ENCODE peak calls at places on chromosomes 12 and 14, in four cellular contexts. O, Z, Y and M are unnamed samples.

GRCh38 chr12:33322519-33322918 is 117.1 kb downstream of the SYT10 start:
- DNase-seq in O (no peak), Z (no peak), Y (no peak), M (no peak)

GRCh38 chr14:88426271-88426670 is 40.8 kb downstream of the SPATA7 start:
- DNase-seq in O (no peak), Z (no peak), Y (no peak), M (no peak)

GRCh38 chr12:113781415-113782198 is 184.5 kb downstream of the RBM19 start:
- DNase-seq in O (no peak), Z (no peak), Y (no peak), M (no peak)

GRCh38 chr12:119406322-119406721 is 71.8 kb downstream of the CCDC60 start:
- DNase-seq in O (no peak), Z (no peak), Y (no peak), M (no peak)

GRCh38 chr12:100266163-100266801 is 597 bp downstream of the DEPDC4 start:
- DNase-seq in O (no peak), Z (no peak), Y (no peak), M (no peak)

GRCh38 chr14:21093769-21094681 is 4.4 kb downstream of the ZNF219 start:
- DNase-seq in O (no peak), Z (no peak), Y (no peak), M (no peak)

GRCh38 chr12:85156569-85156968 is 120.4 kb downstream of the LRRIQ1 start:
- DNase-seq in O (no peak), Z (no peak), Y (no peak), M (no peak)

GRCh38 chr12:262817-263216 is at the start of gene SLC6A13:
- DNase-seq in O (no peak), Z (no peak), Y (no peak), M (no peak)

GRCh38 chr14:89652352-89652751 is 235.3 kb upstream of the FOXN3 start:
- DNase-seq in O (no peak), Z (no peak), Y (no peak), M (no peak)

GRCh38 chr14:44846232-44846824 is 115.4 kb downstream of the KLHL28 start:
- DNase-seq in O (no peak), Z (peak), Y (no peak), M (no peak)

GRCh38 chr14:104110491-104111209 is 25.1 kb downstream of the ASPG start:
- DNase-seq in O (no peak), Z (no peak), Y (no peak), M (no peak)

GRCh38 chr14:65879218-65880009 is 466.9 kb downstream of the FUT8 start:
- DNase-seq in O (no peak), Z (peak), Y (no peak), M (no peak)

GRCh38 chr14:94203473-94204210 is 29.5 kb downstream of the PPP4R4 start:
- DNase-seq in O (no peak), Z (no peak), Y (no peak), M (no peak)

GRCh38 chr12:107564946-107565345 is 120.7 kb upstream of the PWP1 start:
- DNase-seq in O (no peak), Z (no peak), Y (no peak), M (no peak)

GRCh38 chr14:77024171-77024627 is 4.3 kb downstream of the IRF2BPL start:
- DNase-seq in O (no peak), Z (no peak), Y (peak), M (no peak)

GRCh38 chr12:17283563-17283962 is 677.6 kb upstream of the LMO3 start:
- DNase-seq in O (no peak), Z (no peak), Y (no peak), M (no peak)

GRCh38 chr14:104977681-104978647 is at the start of gene AHNAK2:
- DNase-seq in O (no peak), Z (peak), Y (peak), M (peak)

GRCh38 chr12:23810327-23810902 is 139.1 kb downstream of the SOX5 start:
- DNase-seq in O (no peak), Z (no peak), Y (peak), M (no peak)

GRCh38 chr12:62879691-62880090 is 55.3 kb downstream of the PPM1H start:
- DNase-seq in O (no peak), Z (no peak), Y (no peak), M (no peak)

GRCh38 chr14:103698380-103699260 is 16.6 kb downstream of the XRCC3 start:
- DNase-seq in O (no peak), Z (peak), Y (peak), M (no peak)

GRCh38 chr14:67510836-67511235 is 22.3 kb upstream of the PLEKHH1 start:
- DNase-seq in O (no peak), Z (no peak), Y (no peak), M (no peak)

GRCh38 chr14:95547626-95548327 is 12.9 kb downstream of the GLRX5 start:
- DNase-seq in O (no peak), Z (peak), Y (no peak), M (no peak)

GRCh38 chr14:69049675-69050074 is 70.6 kb upstream of the ACTN1 start:
- DNase-seq in O (peak), Z (no peak), Y (no peak), M (no peak)

GRCh38 chr12:49548822-49549648 is 10.2 kb downstream of the KCNH3 start:
- DNase-seq in O (no peak), Z (no peak), Y (no peak), M (no peak)

GRCh38 chr12:89975578-89975977 is 266.9 kb upstream of the ATP2B1 start:
- DNase-seq in O (no peak), Z (no peak), Y (no peak), M (no peak)

GRCh38 chr14:74579447-74580274 is 32.4 kb downstream of the LTBP2 start:
- DNase-seq in O (no peak), Z (peak), Y (no peak), M (no peak)

GRCh38 chr12:11986165-11986564 is 84.6 kb upstream of the BCL2L14 start:
- DNase-seq in O (no peak), Z (no peak), Y (no peak), M (no peak)

GRCh38 chr12:15636060-15636890 is 152.9 kb downstream of the EPS8 start:
- DNase-seq in O (no peak), Z (no peak), Y (no peak), M (no peak)

GRCh38 chr12:15634010-15634676 is 155.0 kb downstream of the EPS8 start:
- DNase-seq in O (no peak), Z (no peak), Y (no peak), M (no peak)

GRCh38 chr12:15631007-15631715 is 158.0 kb downstream of the EPS8 start:
- DNase-seq in O (no peak), Z (no peak), Y (no peak), M (no peak)

GRCh38 chr12:15632708-15633107 is 156.5 kb downstream of the EPS8 start:
- DNase-seq in O (no peak), Z (no peak), Y (no peak), M (no peak)

DNA sequence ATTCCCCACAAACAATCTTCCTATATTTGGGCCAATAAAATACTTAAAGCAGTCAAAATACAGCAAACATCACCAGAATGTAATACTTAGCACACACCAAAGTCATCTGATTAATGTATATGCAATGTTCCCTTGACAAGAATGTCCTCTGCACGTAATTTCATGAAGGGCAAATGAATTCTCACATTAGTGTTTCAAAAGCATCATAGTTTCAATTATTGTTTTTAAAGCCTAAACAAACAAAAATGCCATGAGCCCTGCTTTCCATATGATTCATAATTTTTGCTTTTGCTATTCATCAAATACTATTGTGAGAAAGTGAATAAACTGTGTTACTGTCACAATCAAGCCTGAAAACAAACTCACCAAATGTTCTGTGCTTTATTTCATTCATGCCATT is 156.0 kb downstream of the EPS8 start:
- DNase-seq in O (no peak), Z (no peak), Y (no peak), M (no peak)
- H3K27ac ChIP-seq in O (peak), Z (no peak), Y (no peak), M (no peak)

GRCh38 chr12:122943196-122943595 is 23.1 kb downstream of the ABCB9 start:
- DNase-seq in O (no peak), Z (no peak), Y (no peak), M (no peak)
- H3K27ac ChIP-seq in O (peak), Z (peak), Y (peak), M (no peak)

GRCh38 chr12:14200598-14200997 is 164.9 kb upstream of the ATF7IP start:
- DNase-seq in O (no peak), Z (no peak), Y (no peak), M (no peak)

GRCh38 chr12:14199455-14200199 is 165.9 kb upstream of the ATF7IP start:
- DNase-seq in O (no peak), Z (no peak), Y (no peak), M (no peak)

DNA sequence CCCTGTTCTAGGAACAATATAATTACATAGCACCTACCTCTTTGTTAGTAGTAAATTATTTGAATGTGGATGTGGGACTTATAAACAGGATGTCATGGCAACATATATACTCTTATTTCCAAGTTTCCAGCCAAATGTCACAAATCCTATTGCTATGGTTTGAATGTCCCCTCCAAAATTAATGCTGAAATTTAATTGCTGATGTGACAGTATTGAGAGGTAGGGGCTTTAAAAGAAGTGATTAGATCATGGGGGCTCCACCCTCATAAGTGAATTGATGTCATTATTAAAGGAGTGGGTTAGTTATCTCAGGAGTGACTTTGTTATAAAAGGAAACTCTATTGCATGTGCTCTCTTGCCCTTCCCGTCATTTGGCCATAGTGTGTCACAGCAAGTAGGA is 164.2 kb upstream of the ATF7IP start:
- DNase-seq in O (no peak), Z (no peak), Y (no peak), M (no peak)
- H3K27ac ChIP-seq in O (no peak), Z (no peak), Y (no peak), M (no peak)

GRCh38 chr12:67650528-67651379 is 2.2 kb downstream of the DYRK2 start:
- DNase-seq in O (no peak), Z (no peak), Y (peak), M (no peak)

GRCh38 chr12:67659296-67659695 is 10.8 kb downstream of the DYRK2 start:
- DNase-seq in O (no peak), Z (no peak), Y (no peak), M (no peak)

GRCh38 chr12:67658486-67658885 is 9.9 kb downstream of the DYRK2 start:
- DNase-seq in O (no peak), Z (no peak), Y (no peak), M (no peak)

GRCh38 chr12:67651380-67651695 is 2.8 kb downstream of the DYRK2 start:
- DNase-seq in O (no peak), Z (peak), Y (no peak), M (no peak)

GRCh38 chr12:67655829-67656614 is 7.5 kb downstream of the DYRK2 start:
- DNase-seq in O (no peak), Z (no peak), Y (no peak), M (no peak)
- H3K27ac ChIP-seq in O (peak), Z (no peak), Y (no peak), M (no peak)